ENCODE peak calls at places on chromosomes 5 and 9, in ten cellular contexts. B is HuH-7; P is GM12864; K is CD8-positive, alpha-beta T cell; V is GM13977; I is HT1080; X is DMS53; R is CD8-positive, alpha-beta memory T cell; J is stimulated activated CD4-positive, alpha-beta T cell treated with anti-CD3 and anti-CD28 coated beads, Interleukin-4, amount 100 ng/mL, for 48 hours; D is stimulated activated CD8-positive, alpha-beta memory T cell treated with anti-CD3 and anti-CD28 coated beads, Interleukin-2, amount 100 ng/mL, for 1 hour. E is an unnamed sample.

GRCh38 chr9:81145331-81145963 is 543.9 kb downstream of the TLE1 start:
- DNase-seq in V (no peak), D (no peak), J (no peak), X (no peak), B (no peak), I (no peak), R (no peak), K (no peak), P (no peak), E (no peak)

GRCh38 chr5:143992461-143992860 is 178.0 kb downstream of the YIPF5 start:
- DNase-seq in R (no peak), J (no peak), I (no peak), D (no peak), B (no peak), K (no peak), P (no peak), V (no peak), X (no peak), E (no peak)

GRCh38 chr5:16742938-16743337 is 126.1 kb upstream of the RETREG1 start:
- DNase-seq in I (peak), D (no peak), X (peak), B (no peak), J (no peak), R (no peak), V (no peak), P (no peak), K (no peak), E (no peak)

GRCh38 chr5:145988993-145989392 is 52.6 kb downstream of the SH3RF2 start:
- DNase-seq in I (no peak), X (no peak), D (no peak), P (no peak), J (no peak), K (no peak), B (no peak), V (no peak), R (no peak), E (no peak)

GRCh38 chr5:157279605-157280239 is 13.8 kb downstream of the CYFIP2 start:
- DNase-seq in R (no peak), B (no peak), J (no peak), X (no peak), V (no peak), P (no peak), K (no peak), D (no peak), I (no peak), E (no peak)

GRCh38 chr5:149338364-149338763 is 6.9 kb upstream of the GRPEL2 start:
- DNase-seq in I (no peak), V (no peak), D (no peak), R (no peak), J (no peak), B (no peak), X (peak), K (no peak), P (no peak), E (no peak)

GRCh38 chr9:106420511-106420944 is 442.4 kb upstream of the ZNF462 start:
- DNase-seq in J (no peak), D (peak), X (peak), V (peak), P (peak), R (no peak), K (no peak), B (no peak), I (peak), E (no peak)

GRCh38 chr5:439636-440035 is 3.3 kb upstream of the EXOC3 start:
- DNase-seq in R (no peak), P (no peak), X (no peak), B (no peak), I (no peak), D (no peak), K (no peak), J (no peak), V (no peak), E (no peak)

GRCh38 chr9:22452415-22453010 is 5.9 kb downstream of the DMRTA1 start:
- DNase-seq in V (no peak), D (no peak), K (peak), R (peak), B (no peak), X (peak), I (peak), J (peak), P (no peak), E (no peak)

GRCh38 chr5:103744159-103744558 is 181.6 kb upstream of the NUDT12 start:
- DNase-seq in R (no peak), P (no peak), X (no peak), J (no peak), V (no peak), K (no peak), B (no peak), D (no peak), I (peak), E (no peak)

GRCh38 chr5:132180134-132180745 is 47.4 kb downstream of the P4HA2 start:
- DNase-seq in P (no peak), V (peak), K (no peak), B (peak), R (no peak), X (peak), D (no peak), J (no peak), I (peak), E (no peak)

GRCh38 chr9:96222132-96222531 is 79.8 kb downstream of the HSD17B3 start:
- DNase-seq in K (no peak), V (peak), B (peak), X (peak), D (no peak), R (no peak), J (no peak), I (no peak), P (no peak), E (no peak)

GRCh38 chr5:5381259-5382006 is 41.0 kb upstream of the ICE1 start:
- DNase-seq in K (no peak), I (no peak), V (no peak), P (no peak), J (no peak), D (no peak), X (no peak), R (no peak), B (no peak), E (peak)

GRCh38 chr9:93129286-93129685 is 4.8 kb downstream of the NINJ1 start:
- DNase-seq in D (no peak), V (no peak), I (no peak), B (no peak), J (no peak), R (no peak), X (no peak), P (no peak), K (no peak), E (no peak)

GRCh38 chr5:66959668-66960067 is 236.9 kb downstream of the CD180 start:
- DNase-seq in K (no peak), R (no peak), J (no peak), I (no peak), B (no peak), P (no peak), X (peak), V (no peak), D (no peak), E (no peak)

GRCh38 chr5:102853680-102854079 is 98.6 kb downstream of the PAM start:
- DNase-seq in V (no peak), X (no peak), D (no peak), P (no peak), B (no peak), I (no peak), J (no peak), R (no peak), K (no peak), E (no peak)

GRCh38 chr9:91783876-91784672 is 166.0 kb downstream of the ROR2 start:
- DNase-seq in B (no peak), D (no peak), R (peak), J (no peak), K (no peak), I (no peak), V (no peak), P (no peak), X (no peak), E (no peak)

GRCh38 chr9:114049453-114050225 is 28.5 kb downstream of the AMBP start:
- DNase-seq in V (no peak), K (no peak), D (no peak), R (no peak), B (no peak), X (no peak), J (no peak), I (no peak), P (no peak), E (no peak)

GRCh38 chr5:58198330-58198729 is 261.6 kb downstream of the PLK2 start:
- DNase-seq in P (no peak), B (no peak), X (no peak), I (no peak), K (no peak), R (no peak), D (no peak), J (no peak), V (no peak), E (no peak)

GRCh38 chr5:152405145-152405544 is at the start of gene NMUR2:
- DNase-seq in V (no peak), K (no peak), I (peak), R (no peak), D (no peak), P (no peak), J (no peak), B (no peak), X (peak), E (no peak)

GRCh38 chr5:94153736-94154450 is 412.5 kb upstream of the POU5F2 start:
- DNase-seq in I (no peak), K (no peak), D (no peak), P (no peak), X (no peak), J (no peak), R (no peak), B (no peak), V (no peak), E (peak)

GRCh38 chr5:135127604-135128240 is 93.7 kb upstream of the PITX1 start:
- DNase-seq in V (no peak), X (peak), D (no peak), P (no peak), I (peak), R (no peak), B (no peak), K (no peak), J (no peak), E (no peak)

GRCh38 chr5:10343486-10343885 is 10.0 kb upstream of the MARCHF6 start:
- DNase-seq in V (no peak), B (no peak), K (no peak), J (no peak), R (no peak), X (no peak), P (no peak), I (no peak), D (no peak), E (no peak)

GRCh38 chr5:2732850-2733249 is 18.6 kb downstream of the IRX2 start:
- DNase-seq in X (peak), K (no peak), R (no peak), D (no peak), V (no peak), B (no peak), P (no peak), I (no peak), J (no peak), E (no peak)

GRCh38 chr5:60738461-60738860 is 38.5 kb upstream of the DEPDC1B start:
- DNase-seq in V (no peak), I (no peak), X (no peak), R (no peak), K (no peak), B (no peak), D (no peak), J (no peak), P (no peak), E (no peak)

GRCh38 chr9:38044706-38045105 is 24.3 kb downstream of the SHB start:
- DNase-seq in R (no peak), B (no peak), I (no peak), X (no peak), P (no peak), D (no peak), K (no peak), V (no peak), J (no peak), E (no peak)

E was measured in occipital lobe.